ENCODE peak calls at places on chromosomes 5 and 9, in five cellular contexts. R is NCI-H226, N is EL, A is substantia nigra, T is COR-L47. E is an unnamed sample.

GRCh38 chr5:96259211-96259772 is 173.8 kb downstream of the PCSK1 start:
- DNase-seq in R (peak; percentile 39), N (peak; percentile 70), A (no peak), T (no peak), E (no peak)

GRCh38 chr5:77898385-77898784 is 122.2 kb upstream of the TBCA start:
- DNase-seq in R (no peak), N (no peak), A (peak; percentile 44), T (no peak), E (no peak)

GRCh38 chr9:18297532-18297872 is 176.5 kb upstream of the ADAMTSL1 start:
- DNase-seq in R (no peak), N (no peak), A (no peak), T (peak; percentile 9), E (peak; percentile 24)

GRCh38 chr5:157004893-157005551 is 42.0 kb upstream of the TIMD4 start:
- DNase-seq in R (no peak), N (peak; percentile 1), A (no peak), T (no peak), E (no peak)

GRCh38 chr9:129752915-129753724 is at the start of gene PTGES:
- DNase-seq in R (peak; percentile 89), N (peak; percentile 88), A (no peak), T (peak; percentile 43), E (no peak)

GRCh38 chr9:109052416-109052815 is 39.1 kb upstream of the CTNNAL1 start:
- DNase-seq in R (no peak), N (peak; percentile 25), A (no peak), T (no peak), E (no peak)

GRCh38 chr9:89564257-89564878 is 40.4 kb upstream of the GADD45G start:
- DNase-seq in R (no peak), N (no peak), A (no peak), T (no peak), E (no peak)

GRCh38 chr5:181088289-181088688 is 42.7 kb downstream of the OR2V1 start:
- DNase-seq in R (no peak), N (peak; percentile 18), A (no peak), T (no peak), E (no peak)

GRCh38 chr5:150158170-150158949 is 2.7 kb upstream of the PDGFRB start:
- DNase-seq in R (no peak), N (peak; percentile 61), A (no peak), T (no peak), E (no peak)

GRCh38 chr5:131163315-131164119 is 1.5 kb downstream of the HINT1 start:
- DNase-seq in R (no peak), N (peak; percentile 32), A (no peak), T (no peak), E (no peak)

GRCh38 chr9:135606885-135607259 is 32.5 kb downstream of the GLT6D1 start:
- DNase-seq in R (no peak), N (no peak), A (no peak), T (no peak), E (no peak)

GRCh38 chr9:113562653-113563381 is 99.3 kb downstream of the RGS3 start:
- DNase-seq in R (no peak), N (no peak), A (no peak), T (no peak), E (no peak)

GRCh38 chr9:37575921-37576721 is at the start of gene FBXO10:
- DNase-seq in R (peak; percentile 40), N (peak; percentile 73), A (peak; percentile 51), T (peak; percentile 87), E (peak; percentile 87)

GRCh38 chr5:55469838-55470237 is 64.9 kb downstream of the PLPP1 start:
- DNase-seq in R (no peak), N (no peak), A (no peak), T (no peak), E (no peak)

GRCh38 chr9:133702798-133703570 is 35.2 kb downstream of the SARDH start:
- DNase-seq in R (no peak), N (no peak), A (no peak), T (no peak), E (no peak)

GRCh38 chr5:2751592-2752021 is at the start of gene IRX2:
- DNase-seq in R (peak; percentile 90), N (peak; percentile 97), A (no peak), T (no peak), E (peak; percentile 92)

GRCh38 chr9:130043654-130044623 is 950 bp upstream of the FNBP1 start:
- DNase-seq in R (peak; percentile 89), N (peak; percentile 44), A (no peak), T (no peak), E (no peak)

GRCh38 chr9:133939845-133940244 is 52.3 kb downstream of the VAV2 start:
- DNase-seq in R (no peak), N (no peak), A (no peak), T (no peak), E (no peak)

GRCh38 chr9:7454490-7455110 is 345.0 kb downstream of the DMAC1 start:
- DNase-seq in R (no peak), N (no peak), A (no peak), T (no peak), E (no peak)

GRCh38 chr5:56299212-56299611 is 66.1 kb upstream of the ANKRD55 start:
- DNase-seq in R (no peak), N (no peak), A (no peak), T (no peak), E (no peak)

GRCh38 chr5:83721878-83722779 is 1.5 kb upstream of the HAPLN1 start:
- DNase-seq in R (peak; percentile 61), N (peak; percentile 59), A (peak; percentile 43), T (peak; percentile 77), E (no peak)

GRCh38 chr5:137888875-137889759 is at the start of gene PKD2L2:
- DNase-seq in R (peak; percentile 81), N (peak; percentile 89), A (peak; percentile 63), T (peak; percentile 73), E (peak; percentile 70)

GRCh38 chr5:153617190-153617589 is 126.7 kb downstream of the GRIA1 start:
- DNase-seq in R (no peak), N (peak; percentile 67), A (no peak), T (no peak), E (no peak)

GRCh38 chr9:36443581-36443980 is 43.5 kb upstream of the RNF38 start:
- DNase-seq in R (no peak), N (peak; percentile 3), A (no peak), T (no peak), E (no peak)

GRCh38 chr9:90830977-90831376 is 29.4 kb downstream of the SYK start:
- DNase-seq in R (no peak), N (no peak), A (no peak), T (no peak), E (peak; percentile 93)

GRCh38 chr9:88072831-88073365 is 65.4 kb downstream of the SPATA31C2 start:
- DNase-seq in R (no peak), N (peak; percentile 62), A (no peak), T (no peak), E (no peak)

GRCh38 chr5:141737485-141737884 is 55.5 kb upstream of the ARAP3 start:
- DNase-seq in R (no peak), N (no peak), A (no peak), T (no peak), E (no peak)

GRCh38 chr9:8817335-8817734 is 1017.8 kb upstream of the DMAC1 start:
- DNase-seq in R (no peak), N (no peak), A (no peak), T (no peak), E (no peak)

GRCh38 chr5:33524476-33524875 is 83.7 kb downstream of the TARS1 start:
- DNase-seq in R (no peak), N (peak; percentile 23), A (no peak), T (no peak), E (no peak)

GRCh38 chr5:104452554-104452953 is 890.0 kb upstream of the NUDT12 start:
- DNase-seq in R (no peak), N (no peak), A (no peak), T (no peak), E (no peak)

GRCh38 chr9:137031904-137032639 is at the start of gene FUT7:
- DNase-seq in R (no peak), N (no peak), A (no peak), T (no peak), E (no peak)

GRCh38 chr9:36132081-36132480 is 4.5 kb upstream of the GLIPR2 start:
- DNase-seq in R (no peak), N (peak; percentile 52), A (no peak), T (no peak), E (no peak)

GRCh38 chr9:22088372-22089063 is 79.4 kb upstream of the CDKN2B start:
- DNase-seq in R (no peak), N (no peak), A (no peak), T (no peak), E (no peak)